ENCODE peak calls at places on chromosomes 5 and 9, in eight cellular contexts. F is fibroblast of lung; W is heart left ventricle; M is skeletal muscle cell; D is endothelial cell; J is cardiac fibroblast; H is GM20000; N is activated CD4-positive, alpha-beta T cell treated with anti-CD3 and anti-CD28 coated beads for 24 hours. Y is an unnamed sample.

GRCh38 chr9:111994831-111995458 is 98.3 kb downstream of the UGCG start:
- DNase-seq in F (peak; percentile 29), W (no peak), M (no peak), D (no peak), J (no peak), H (no peak), N (no peak), Y (no peak)

GRCh38 chr5:56639491-56639890 is 175.9 kb upstream of the MAP3K1 start:
- DNase-seq in F (no peak), W (no peak), M (no peak), D (no peak), J (no peak), H (no peak), N (no peak), Y (no peak)

GRCh38 chr5:177301503-177302165 is 1.9 kb downstream of the RAB24 start:
- DNase-seq in F (peak; percentile 21), W (peak; percentile 38), M (no peak), D (no peak), J (no peak), H (no peak), N (no peak), Y (no peak)

GRCh38 chr5:18807256-18808193 is 1173.3 kb downstream of the TAF11L14 start:
- DNase-seq in F (no peak), W (no peak), M (no peak), D (no peak), J (no peak), H (no peak), N (no peak), Y (no peak)

GRCh38 chr9:109751253-109751652 is 28.7 kb upstream of the PALM2AKAP2 start:
- DNase-seq in F (peak; percentile 72), W (no peak), M (no peak), D (no peak), J (no peak), H (no peak), N (no peak), Y (no peak)

GRCh38 chr5:69083412-69083811 is 10.4 kb upstream of the SLC30A5 start:
- DNase-seq in F (no peak), W (no peak), M (no peak), D (no peak), J (peak; percentile 29), H (no peak), N (no peak), Y (no peak)

GRCh38 chr9:134035041-134036039 is 10.1 kb downstream of the BRD3OS start:
- DNase-seq in F (no peak), W (peak; percentile 25), M (no peak), D (no peak), J (no peak), H (no peak), N (no peak), Y (no peak)

GRCh38 chr5:149152317-149152746 is 11.0 kb downstream of the ABLIM3 start:
- DNase-seq in F (peak; percentile 47), W (no peak), M (no peak), D (no peak), J (peak; percentile 60), H (no peak), N (no peak), Y (no peak)

GRCh38 chr5:179193746-179194145 is 133.6 kb downstream of the ZNF354C start:
- DNase-seq in F (no peak), W (peak; percentile 1), M (no peak), D (no peak), J (no peak), H (no peak), N (no peak), Y (no peak)

Y was measured in testis.